ENCODE peak calls at places on chromosomes 11 and 22, in seven cellular contexts. One of them, this sample, is unnamed.

GRCh38 chr22:35230417-35230816 is 26.9 kb upstream of the HMGXB4 start:
- DNase-seq in stimulated activated CD4-positive, alpha-beta T cell treated with anti-CD3 and anti-CD28 coated beads, Interleukin-12 subunit alpha, Interleukin-12 subunit beta, amount 100 ng/mL, for 24 hours: no peak
- DNase-seq in psoas muscle: no peak
- DNase-seq in globus pallidus: no peak
- DNase-seq in HTR-8/SVneo: no peak
- DNase-seq in activated CD4-positive, alpha-beta T cell treated with anti-CD3 and anti-CD28 coated beads, Interleukin-2, amount 50 U/mL, for 4 hours: no peak
- DNase-seq in brain microvascular endothelial cell: no peak
- DNase-seq in this sample: no peak

GRCh38 chr11:82701847-82702520 is 31.7 kb downstream of the FAM181B start:
- DNase-seq in stimulated activated CD4-positive, alpha-beta T cell treated with anti-CD3 and anti-CD28 coated beads, Interleukin-12 subunit alpha, Interleukin-12 subunit beta, amount 100 ng/mL, for 24 hours: peak
- DNase-seq in psoas muscle: no peak
- DNase-seq in globus pallidus: peak
- DNase-seq in HTR-8/SVneo: peak
- DNase-seq in activated CD4-positive, alpha-beta T cell treated with anti-CD3 and anti-CD28 coated beads, Interleukin-2, amount 50 U/mL, for 4 hours: no peak
- DNase-seq in brain microvascular endothelial cell: peak
- DNase-seq in this sample: no peak

GRCh38 chr22:42270512-42271190 is at the start of gene TCF20:
- DNase-seq in stimulated activated CD4-positive, alpha-beta T cell treated with anti-CD3 and anti-CD28 coated beads, Interleukin-12 subunit alpha, Interleukin-12 subunit beta, amount 100 ng/mL, for 24 hours: peak
- DNase-seq in psoas muscle: peak
- DNase-seq in globus pallidus: peak
- DNase-seq in HTR-8/SVneo: peak
- DNase-seq in activated CD4-positive, alpha-beta T cell treated with anti-CD3 and anti-CD28 coated beads, Interleukin-2, amount 50 U/mL, for 4 hours: peak
- DNase-seq in brain microvascular endothelial cell: peak
- DNase-seq in this sample: peak

GRCh38 chr11:99918761-99919160 is 768.3 kb upstream of the ARHGAP42 start:
- DNase-seq in stimulated activated CD4-positive, alpha-beta T cell treated with anti-CD3 and anti-CD28 coated beads, Interleukin-12 subunit alpha, Interleukin-12 subunit beta, amount 100 ng/mL, for 24 hours: no peak
- DNase-seq in psoas muscle: no peak
- DNase-seq in globus pallidus: no peak
- DNase-seq in HTR-8/SVneo: no peak
- DNase-seq in activated CD4-positive, alpha-beta T cell treated with anti-CD3 and anti-CD28 coated beads, Interleukin-2, amount 50 U/mL, for 4 hours: no peak
- DNase-seq in brain microvascular endothelial cell: no peak
- DNase-seq in this sample: no peak

GRCh38 chr11:78132475-78132874 is 7.0 kb downstream of the ALG8 start:
- DNase-seq in stimulated activated CD4-positive, alpha-beta T cell treated with anti-CD3 and anti-CD28 coated beads, Interleukin-12 subunit alpha, Interleukin-12 subunit beta, amount 100 ng/mL, for 24 hours: no peak
- DNase-seq in psoas muscle: no peak
- DNase-seq in globus pallidus: no peak
- DNase-seq in HTR-8/SVneo: no peak
- DNase-seq in activated CD4-positive, alpha-beta T cell treated with anti-CD3 and anti-CD28 coated beads, Interleukin-2, amount 50 U/mL, for 4 hours: no peak
- DNase-seq in brain microvascular endothelial cell: no peak
- DNase-seq in this sample: no peak

GRCh38 chr11:114448749-114449484 is 9.7 kb downstream of the REXO2 start:
- DNase-seq in stimulated activated CD4-positive, alpha-beta T cell treated with anti-CD3 and anti-CD28 coated beads, Interleukin-12 subunit alpha, Interleukin-12 subunit beta, amount 100 ng/mL, for 24 hours: no peak
- DNase-seq in psoas muscle: no peak
- DNase-seq in globus pallidus: no peak
- DNase-seq in HTR-8/SVneo: no peak
- DNase-seq in activated CD4-positive, alpha-beta T cell treated with anti-CD3 and anti-CD28 coated beads, Interleukin-2, amount 50 U/mL, for 4 hours: no peak
- DNase-seq in brain microvascular endothelial cell: no peak
- DNase-seq in this sample: no peak

GRCh38 chr22:17569971-17570511 is 6.7 kb downstream of the SLC25A18 start:
- DNase-seq in stimulated activated CD4-positive, alpha-beta T cell treated with anti-CD3 and anti-CD28 coated beads, Interleukin-12 subunit alpha, Interleukin-12 subunit beta, amount 100 ng/mL, for 24 hours: no peak
- DNase-seq in psoas muscle: no peak
- DNase-seq in globus pallidus: peak
- DNase-seq in HTR-8/SVneo: no peak
- DNase-seq in activated CD4-positive, alpha-beta T cell treated with anti-CD3 and anti-CD28 coated beads, Interleukin-2, amount 50 U/mL, for 4 hours: no peak
- DNase-seq in brain microvascular endothelial cell: peak
- DNase-seq in this sample: no peak

GRCh38 chr11:60124802-60125432 is 36.5 kb downstream of the MS4A2 start:
- DNase-seq in stimulated activated CD4-positive, alpha-beta T cell treated with anti-CD3 and anti-CD28 coated beads, Interleukin-12 subunit alpha, Interleukin-12 subunit beta, amount 100 ng/mL, for 24 hours: no peak
- DNase-seq in psoas muscle: no peak
- DNase-seq in globus pallidus: no peak
- DNase-seq in HTR-8/SVneo: no peak
- DNase-seq in activated CD4-positive, alpha-beta T cell treated with anti-CD3 and anti-CD28 coated beads, Interleukin-2, amount 50 U/mL, for 4 hours: no peak
- DNase-seq in brain microvascular endothelial cell: no peak
- DNase-seq in this sample: no peak

GRCh38 chr11:106875013-106875412 is 143.3 kb downstream of the GUCY1A2 start:
- DNase-seq in stimulated activated CD4-positive, alpha-beta T cell treated with anti-CD3 and anti-CD28 coated beads, Interleukin-12 subunit alpha, Interleukin-12 subunit beta, amount 100 ng/mL, for 24 hours: no peak
- DNase-seq in psoas muscle: no peak
- DNase-seq in globus pallidus: no peak
- DNase-seq in HTR-8/SVneo: no peak
- DNase-seq in activated CD4-positive, alpha-beta T cell treated with anti-CD3 and anti-CD28 coated beads, Interleukin-2, amount 50 U/mL, for 4 hours: no peak
- DNase-seq in brain microvascular endothelial cell: peak
- DNase-seq in this sample: no peak

GRCh38 chr22:35037089-35037488 is 28.9 kb upstream of the ISX start:
- DNase-seq in stimulated activated CD4-positive, alpha-beta T cell treated with anti-CD3 and anti-CD28 coated beads, Interleukin-12 subunit alpha, Interleukin-12 subunit beta, amount 100 ng/mL, for 24 hours: no peak
- DNase-seq in psoas muscle: no peak
- DNase-seq in globus pallidus: no peak
- DNase-seq in HTR-8/SVneo: no peak
- DNase-seq in activated CD4-positive, alpha-beta T cell treated with anti-CD3 and anti-CD28 coated beads, Interleukin-2, amount 50 U/mL, for 4 hours: no peak
- DNase-seq in brain microvascular endothelial cell: no peak
- DNase-seq in this sample: no peak

GRCh38 chr11:70568504-70569172 is 170.3 kb downstream of the CTTN start:
- DNase-seq in stimulated activated CD4-positive, alpha-beta T cell treated with anti-CD3 and anti-CD28 coated beads, Interleukin-12 subunit alpha, Interleukin-12 subunit beta, amount 100 ng/mL, for 24 hours: no peak
- DNase-seq in psoas muscle: peak
- DNase-seq in globus pallidus: no peak
- DNase-seq in HTR-8/SVneo: peak
- DNase-seq in activated CD4-positive, alpha-beta T cell treated with anti-CD3 and anti-CD28 coated beads, Interleukin-2, amount 50 U/mL, for 4 hours: no peak
- DNase-seq in brain microvascular endothelial cell: peak
- DNase-seq in this sample: peak

GRCh38 chr11:82832983-82833382 is 67.2 kb downstream of the PRCP start:
- DNase-seq in stimulated activated CD4-positive, alpha-beta T cell treated with anti-CD3 and anti-CD28 coated beads, Interleukin-12 subunit alpha, Interleukin-12 subunit beta, amount 100 ng/mL, for 24 hours: no peak
- DNase-seq in psoas muscle: no peak
- DNase-seq in globus pallidus: no peak
- DNase-seq in HTR-8/SVneo: no peak
- DNase-seq in activated CD4-positive, alpha-beta T cell treated with anti-CD3 and anti-CD28 coated beads, Interleukin-2, amount 50 U/mL, for 4 hours: no peak
- DNase-seq in brain microvascular endothelial cell: no peak
- DNase-seq in this sample: no peak

GRCh38 chr22:18059473-18059872 is 18.3 kb upstream of the PEX26 start:
- DNase-seq in stimulated activated CD4-positive, alpha-beta T cell treated with anti-CD3 and anti-CD28 coated beads, Interleukin-12 subunit alpha, Interleukin-12 subunit beta, amount 100 ng/mL, for 24 hours: no peak
- DNase-seq in psoas muscle: no peak
- DNase-seq in globus pallidus: no peak
- DNase-seq in HTR-8/SVneo: no peak
- DNase-seq in activated CD4-positive, alpha-beta T cell treated with anti-CD3 and anti-CD28 coated beads, Interleukin-2, amount 50 U/mL, for 4 hours: no peak
- DNase-seq in brain microvascular endothelial cell: no peak
- DNase-seq in this sample: no peak

GRCh38 chr11:131855320-131855719 is 484.9 kb downstream of the NTM start:
- DNase-seq in stimulated activated CD4-positive, alpha-beta T cell treated with anti-CD3 and anti-CD28 coated beads, Interleukin-12 subunit alpha, Interleukin-12 subunit beta, amount 100 ng/mL, for 24 hours: no peak
- DNase-seq in psoas muscle: no peak
- DNase-seq in globus pallidus: no peak
- DNase-seq in HTR-8/SVneo: no peak
- DNase-seq in activated CD4-positive, alpha-beta T cell treated with anti-CD3 and anti-CD28 coated beads, Interleukin-2, amount 50 U/mL, for 4 hours: no peak
- DNase-seq in brain microvascular endothelial cell: no peak
- DNase-seq in this sample: no peak

GRCh38 chr22:37187891-37188761 is at the start of gene C1QTNF6:
- DNase-seq in stimulated activated CD4-positive, alpha-beta T cell treated with anti-CD3 and anti-CD28 coated beads, Interleukin-12 subunit alpha, Interleukin-12 subunit beta, amount 100 ng/mL, for 24 hours: no peak
- DNase-seq in psoas muscle: peak
- DNase-seq in globus pallidus: no peak
- DNase-seq in HTR-8/SVneo: no peak
- DNase-seq in activated CD4-positive, alpha-beta T cell treated with anti-CD3 and anti-CD28 coated beads, Interleukin-2, amount 50 U/mL, for 4 hours: no peak
- DNase-seq in brain microvascular endothelial cell: no peak
- DNase-seq in this sample: no peak

GRCh38 chr22:23437779-23438178 is 142.3 kb downstream of the IGLL1 start:
- DNase-seq in stimulated activated CD4-positive, alpha-beta T cell treated with anti-CD3 and anti-CD28 coated beads, Interleukin-12 subunit alpha, Interleukin-12 subunit beta, amount 100 ng/mL, for 24 hours: no peak
- DNase-seq in psoas muscle: no peak
- DNase-seq in globus pallidus: no peak
- DNase-seq in HTR-8/SVneo: no peak
- DNase-seq in activated CD4-positive, alpha-beta T cell treated with anti-CD3 and anti-CD28 coated beads, Interleukin-2, amount 50 U/mL, for 4 hours: no peak
- DNase-seq in brain microvascular endothelial cell: no peak
- DNase-seq in this sample: no peak

GRCh38 chr11:75924966-75925784 is 110.2 kb downstream of the UVRAG start:
- DNase-seq in stimulated activated CD4-positive, alpha-beta T cell treated with anti-CD3 and anti-CD28 coated beads, Interleukin-12 subunit alpha, Interleukin-12 subunit beta, amount 100 ng/mL, for 24 hours: no peak
- DNase-seq in psoas muscle: peak
- DNase-seq in globus pallidus: peak
- DNase-seq in HTR-8/SVneo: no peak
- DNase-seq in activated CD4-positive, alpha-beta T cell treated with anti-CD3 and anti-CD28 coated beads, Interleukin-2, amount 50 U/mL, for 4 hours: no peak
- DNase-seq in brain microvascular endothelial cell: no peak
- DNase-seq in this sample: peak

GRCh38 chr11:121095561-121095960 is 5.5 kb upstream of the TECTA start:
- DNase-seq in stimulated activated CD4-positive, alpha-beta T cell treated with anti-CD3 and anti-CD28 coated beads, Interleukin-12 subunit alpha, Interleukin-12 subunit beta, amount 100 ng/mL, for 24 hours: no peak
- DNase-seq in psoas muscle: no peak
- DNase-seq in globus pallidus: no peak
- DNase-seq in HTR-8/SVneo: no peak
- DNase-seq in activated CD4-positive, alpha-beta T cell treated with anti-CD3 and anti-CD28 coated beads, Interleukin-2, amount 50 U/mL, for 4 hours: no peak
- DNase-seq in brain microvascular endothelial cell: no peak
- DNase-seq in this sample: no peak

GRCh38 chr11:63869171-63869591 is 30.3 kb downstream of the MARK2 start:
- DNase-seq in stimulated activated CD4-positive, alpha-beta T cell treated with anti-CD3 and anti-CD28 coated beads, Interleukin-12 subunit alpha, Interleukin-12 subunit beta, amount 100 ng/mL, for 24 hours: no peak
- DNase-seq in psoas muscle: no peak
- DNase-seq in globus pallidus: no peak
- DNase-seq in HTR-8/SVneo: no peak
- DNase-seq in activated CD4-positive, alpha-beta T cell treated with anti-CD3 and anti-CD28 coated beads, Interleukin-2, amount 50 U/mL, for 4 hours: no peak
- DNase-seq in brain microvascular endothelial cell: no peak
- DNase-seq in this sample: no peak

GRCh38 chr11:103929168-103929903 is 107.1 kb upstream of the DDI1 start:
- DNase-seq in stimulated activated CD4-positive, alpha-beta T cell treated with anti-CD3 and anti-CD28 coated beads, Interleukin-12 subunit alpha, Interleukin-12 subunit beta, amount 100 ng/mL, for 24 hours: no peak
- DNase-seq in psoas muscle: no peak
- DNase-seq in globus pallidus: no peak
- DNase-seq in HTR-8/SVneo: no peak
- DNase-seq in activated CD4-positive, alpha-beta T cell treated with anti-CD3 and anti-CD28 coated beads, Interleukin-2, amount 50 U/mL, for 4 hours: no peak
- DNase-seq in brain microvascular endothelial cell: no peak
- DNase-seq in this sample: no peak

GRCh38 chr11:13183094-13183825 is 94.3 kb upstream of the BMAL1 start:
- DNase-seq in stimulated activated CD4-positive, alpha-beta T cell treated with anti-CD3 and anti-CD28 coated beads, Interleukin-12 subunit alpha, Interleukin-12 subunit beta, amount 100 ng/mL, for 24 hours: no peak
- DNase-seq in psoas muscle: no peak
- DNase-seq in globus pallidus: no peak
- DNase-seq in HTR-8/SVneo: peak
- DNase-seq in activated CD4-positive, alpha-beta T cell treated with anti-CD3 and anti-CD28 coated beads, Interleukin-2, amount 50 U/mL, for 4 hours: no peak
- DNase-seq in brain microvascular endothelial cell: peak
- DNase-seq in this sample: no peak

GRCh38 chr11:135022430-135022829 is 610.4 kb upstream of the B3GAT1 start:
- DNase-seq in stimulated activated CD4-positive, alpha-beta T cell treated with anti-CD3 and anti-CD28 coated beads, Interleukin-12 subunit alpha, Interleukin-12 subunit beta, amount 100 ng/mL, for 24 hours: no peak
- DNase-seq in psoas muscle: no peak
- DNase-seq in globus pallidus: no peak
- DNase-seq in HTR-8/SVneo: no peak
- DNase-seq in activated CD4-positive, alpha-beta T cell treated with anti-CD3 and anti-CD28 coated beads, Interleukin-2, amount 50 U/mL, for 4 hours: no peak
- DNase-seq in brain microvascular endothelial cell: no peak
- DNase-seq in this sample: no peak

GRCh38 chr11:12182650-12183511 is 72.5 kb downstream of the MICAL2 start:
- DNase-seq in stimulated activated CD4-positive, alpha-beta T cell treated with anti-CD3 and anti-CD28 coated beads, Interleukin-12 subunit alpha, Interleukin-12 subunit beta, amount 100 ng/mL, for 24 hours: no peak
- DNase-seq in psoas muscle: peak
- DNase-seq in globus pallidus: no peak
- DNase-seq in HTR-8/SVneo: peak
- DNase-seq in activated CD4-positive, alpha-beta T cell treated with anti-CD3 and anti-CD28 coated beads, Interleukin-2, amount 50 U/mL, for 4 hours: no peak
- DNase-seq in brain microvascular endothelial cell: peak
- DNase-seq in this sample: no peak